ENCODE peak calls at places on chromosomes 12 and 14, in ten cellular contexts. G is heart left ventricle, E is K562, W is stomach, L is transverse colon, P is adrenal gland, V is tibial nerve, K is esophagus squamous epithelium, U is spleen, A is IMR-90. J is an unnamed sample.
A peak's percentile ranks its signal among the peaks of the same experiment; 100 is the strongest.

GRCh38 chr12:109844091-109844490 is 10.9 kb upstream of the TRPV4 start:
- DNase-seq in G (no peak), E (no peak), W (no peak), L (no peak), P (no peak), V (no peak), K (no peak), U (no peak), A (no peak), J (no peak)

GRCh38 chr14:73237219-73237785 is at the start of gene PAPLN:
- DNase-seq in G (no peak), E (no peak), W (no peak), L (peak; percentile 61), P (peak; percentile 70), V (peak; percentile 36), K (no peak), U (peak; percentile 74), A (no peak), J (no peak)

GRCh38 chr12:38886064-38886463 is 19.3 kb downstream of the CPNE8 start:
- DNase-seq in G (no peak), E (no peak), W (peak; percentile 62), L (peak; percentile 84), P (peak; percentile 77), V (no peak), K (no peak), U (no peak), A (no peak), J (no peak)

GRCh38 chr12:119826661-119827435 is 50.3 kb downstream of the CIT start:
- DNase-seq in G (no peak), E (no peak), W (no peak), L (no peak), P (no peak), V (no peak), K (no peak), U (no peak), A (no peak), J (no peak)

GRCh38 chr12:788288-788687 is 35.9 kb downstream of the WNK1 start:
- DNase-seq in G (no peak), E (no peak), W (no peak), L (no peak), P (no peak), V (no peak), K (no peak), U (no peak), A (no peak), J (no peak)

GRCh38 chr14:104903990-104904389 is 20.7 kb upstream of the PLD4 start:
- DNase-seq in G (no peak), E (no peak), W (no peak), L (no peak), P (no peak), V (no peak), K (no peak), U (no peak), A (no peak), J (no peak)

GRCh38 chr12:82650627-82651337 is 35.9 kb upstream of the TMTC2 start:
- DNase-seq in G (peak; percentile 37), E (no peak), W (peak; percentile 48), L (peak; percentile 85), P (no peak), V (no peak), K (no peak), U (no peak), A (no peak), J (no peak)

GRCh38 chr14:94532462-94532861 is 23.2 kb upstream of the SERPINA12 start:
- DNase-seq in G (no peak), E (no peak), W (no peak), L (no peak), P (no peak), V (no peak), K (no peak), U (no peak), A (no peak), J (no peak)

GRCh38 chr12:29552994-29553748 is 55.7 kb upstream of the OVCH1 start:
- DNase-seq in G (no peak), E (no peak), W (no peak), L (no peak), P (no peak), V (no peak), K (no peak), U (no peak), A (no peak), J (no peak)

GRCh38 chr14:50670196-50670875 is 2.2 kb upstream of the SAV1 start:
- DNase-seq in G (no peak), E (no peak), W (no peak), L (no peak), P (no peak), V (no peak), K (no peak), U (no peak), A (peak; percentile 49), J (no peak)

GRCh38 chr12:131242741-131243496 is 289.2 kb downstream of the ADGRD1 start:
- DNase-seq in G (peak; percentile 5), E (peak; percentile 89), W (no peak), L (no peak), P (no peak), V (no peak), K (no peak), U (peak; percentile 29), A (no peak), J (no peak)

GRCh38 chr14:23604675-23605170 is 26.1 kb upstream of the JPH4 start:
- DNase-seq in G (no peak), E (no peak), W (no peak), L (no peak), P (no peak), V (no peak), K (no peak), U (no peak), A (no peak), J (no peak)

GRCh38 chr14:23609001-23609400 is 27.2 kb upstream of the DHRS2 start:
- DNase-seq in G (no peak), E (no peak), W (no peak), L (no peak), P (no peak), V (no peak), K (no peak), U (no peak), A (no peak), J (no peak)

GRCh38 chr14:23602181-23603095 is 23.8 kb upstream of the JPH4 start:
- DNase-seq in G (no peak), E (no peak), W (no peak), L (no peak), P (peak; percentile 32), V (no peak), K (no peak), U (no peak), A (no peak), J (no peak)

GRCh38 chr14:23608454-23608853 is 27.7 kb upstream of the DHRS2 start:
- DNase-seq in G (peak; percentile 83), E (no peak), W (peak; percentile 81), L (no peak), P (peak; percentile 43), V (no peak), K (no peak), U (no peak), A (no peak), J (no peak)

DNA sequence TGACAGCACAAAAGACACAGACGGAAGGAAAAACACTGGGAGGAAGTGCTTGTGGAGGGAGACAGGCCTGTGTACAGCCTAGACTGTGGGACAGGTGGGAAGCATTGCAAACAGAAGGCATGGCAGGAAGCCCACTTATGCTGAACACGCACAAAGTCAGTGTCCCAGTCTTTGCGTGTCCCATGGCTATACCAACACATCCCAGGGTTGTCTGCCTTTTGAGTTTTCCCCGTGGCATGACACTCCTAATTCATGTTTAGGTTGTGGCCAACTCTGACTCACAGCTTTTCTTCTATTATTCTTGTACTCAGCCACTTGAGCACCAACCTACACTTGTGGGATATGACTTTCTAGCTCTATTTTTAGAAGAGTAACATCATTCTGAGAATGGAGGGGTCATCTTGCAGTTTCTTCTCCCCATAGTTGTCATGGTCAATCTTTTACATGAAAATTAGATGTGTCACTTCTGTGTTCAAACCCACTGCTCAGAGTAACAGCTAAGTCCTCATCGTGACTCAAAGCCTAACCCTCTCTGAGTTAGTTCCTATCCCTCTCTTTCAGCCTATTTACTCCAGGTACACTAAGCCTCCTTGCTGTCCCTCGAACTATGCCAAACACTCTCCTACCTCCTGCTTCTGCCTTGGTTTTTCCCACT is 27.5 kb upstream of the JPH4 start:
- DNase-seq in G (no peak), E (no peak), W (no peak), L (no peak), P (no peak), V (no peak), K (no peak), U (no peak), A (peak; percentile 12), J (no peak)
- TF ChIP-seq POLR2A in G (no peak), E (no peak), W (no peak), L (no peak), P (no peak), V (no peak), K (no peak), U (no peak), A (no peak), J (no peak)

DNA sequence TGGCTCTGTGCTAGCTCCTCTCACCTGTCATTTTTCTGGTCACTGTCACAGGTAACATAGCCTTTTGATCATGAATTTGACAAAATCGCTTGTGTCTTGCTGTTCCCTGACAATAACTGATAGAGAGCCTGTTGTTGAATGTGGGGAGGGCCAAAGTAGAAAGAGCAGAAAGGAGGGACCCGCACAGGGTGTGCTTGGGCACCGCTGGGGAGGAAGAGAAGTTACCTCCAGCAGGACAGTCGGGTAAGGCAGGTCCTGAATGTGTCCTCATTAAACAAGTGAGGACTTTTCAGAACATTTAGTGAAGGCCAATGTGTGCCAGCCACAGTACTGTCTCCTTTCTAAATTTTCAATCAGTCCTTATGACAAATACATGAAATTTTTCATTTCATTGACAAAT is at the start of gene RNASE12:
- DNase-seq in G (no peak), E (no peak), W (no peak), L (no peak), P (no peak), V (no peak), K (no peak), U (no peak), A (no peak), J (no peak)
- H3K4me3 ChIP-seq in G (no peak within 1 kb of the TSS), E (peak within 1 kb of the TSS; percentile 22), W (no peak within 1 kb of the TSS), L (no peak within 1 kb of the TSS), P (no peak within 1 kb of the TSS), V (no peak within 1 kb of the TSS), K (no peak within 1 kb of the TSS), U (no peak within 1 kb of the TSS), A (no peak within 1 kb of the TSS), J (no peak within 1 kb of the TSS)

DNA sequence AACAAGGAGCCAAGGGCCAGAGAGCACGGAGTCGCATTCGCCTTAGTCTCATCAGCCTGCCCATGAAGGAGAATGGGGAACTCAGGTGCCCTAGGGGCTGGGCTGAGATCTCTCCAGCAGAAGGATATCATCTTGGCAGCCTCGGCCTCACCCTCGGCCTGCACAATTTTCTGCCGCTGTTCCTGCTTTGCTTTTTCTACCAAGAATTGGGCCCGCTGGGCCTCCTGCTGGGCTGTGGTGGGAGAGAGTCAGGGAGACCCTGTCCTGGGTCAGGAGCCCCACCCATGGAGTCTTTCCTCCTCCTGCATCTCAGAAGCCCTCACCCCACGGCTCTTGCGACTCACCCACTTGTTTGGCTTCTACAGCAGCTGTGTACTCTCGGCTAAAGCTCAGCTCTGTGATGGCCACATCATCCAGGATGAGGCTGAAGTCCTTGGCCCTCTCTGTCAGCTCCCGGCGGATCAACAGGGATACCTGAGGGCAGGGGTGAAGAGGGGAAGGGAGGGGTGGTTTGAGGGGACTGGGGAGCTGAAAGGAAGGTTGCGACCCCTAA is 2.8 kb downstream of the PHB2 start:
- DNase-seq in G (peak; percentile 24), E (no peak), W (no peak), L (no peak), P (no peak), V (no peak), K (no peak), U (no peak), A (no peak), J (no peak)
- H3K36me3 ChIP-seq in G (peaks cover 46% of the 10 kb centered on the region), E (peaks cover 58% of the 10 kb centered on the region), W (peaks cover 37% of the 10 kb centered on the region), L (peaks cover 18% of the 10 kb centered on the region), P (peaks cover 35% of the 10 kb centered on the region), V (peaks cover 28% of the 10 kb centered on the region), K (peaks cover 22% of the 10 kb centered on the region), U (peaks cover 42% of the 10 kb centered on the region), A (peaks cover 38% of the 10 kb centered on the region), J (peaks cover 8% of the 10 kb centered on the region)

GRCh38 chr12:51428256-51428655 is 3.6 kb downstream of the SLC4A8 start:
- DNase-seq in G (no peak), E (no peak), W (no peak), L (no peak), P (no peak), V (no peak), K (no peak), U (no peak), A (no peak), J (no peak)
- TF ChIP-seq POLR2A in G (no peak), E (no peak), W (no peak), L (no peak), P (no peak), V (no peak), K (no peak), U (no peak), A (no peak), J (no peak)